ENCODE peak calls at places on chromosomes 16 and 17, in six cellular contexts. S is cardiac fibroblast; J is fibroblast of mammary gland; M is CD8-positive, alpha-beta T cell; L is AG04450; T is mesendoderm. K is an unnamed sample.

GRCh38 chr16:86363057-86363490 is 147.3 kb upstream of the FOXF1 start:
- DNase-seq in S (peak), J (peak), M (no peak), L (peak), T (peak), K (peak)

GRCh38 chr17:42536048-42536371 is at the start of gene NAGLU:
- DNase-seq in S (peak), J (peak), M (peak), L (no peak), T (peak), K (peak)

GRCh38 chr16:14564881-14565687 is 65.0 kb downstream of the PARN start:
- DNase-seq in S (peak), J (peak), M (no peak), L (no peak), T (no peak), K (peak)

GRCh38 chr17:55524440-55525220 is 13.4 kb upstream of the SMIM36 start:
- DNase-seq in S (no peak), J (no peak), M (no peak), L (no peak), T (no peak), K (no peak)

GRCh38 chr16:48426244-48427135 is 41.3 kb upstream of the SIAH1 start:
- DNase-seq in S (peak), J (peak), M (no peak), L (no peak), T (no peak), K (no peak)

GRCh38 chr17:46876353-46876887 is 25.0 kb downstream of the WNT9B start:
- DNase-seq in S (no peak), J (no peak), M (no peak), L (no peak), T (peak), K (peak)

GRCh38 chr17:64155751-64156544 is 26.0 kb upstream of the ERN1 start:
- DNase-seq in S (peak), J (peak), M (no peak), L (no peak), T (no peak), K (no peak)

GRCh38 chr17:46732133-46732532 is 86.4 kb downstream of the WNT3 start:
- DNase-seq in S (no peak), J (no peak), M (no peak), L (no peak), T (no peak), K (no peak)

GRCh38 chr16:11599579-11599978 is 12.9 kb upstream of the LITAF start:
- DNase-seq in S (no peak), J (no peak), M (no peak), L (no peak), T (no peak), K (no peak)

GRCh38 chr17:48393271-48393670 is 36.7 kb downstream of the SKAP1 start:
- DNase-seq in S (no peak), J (no peak), M (no peak), L (no peak), T (no peak), K (no peak)

DNA sequence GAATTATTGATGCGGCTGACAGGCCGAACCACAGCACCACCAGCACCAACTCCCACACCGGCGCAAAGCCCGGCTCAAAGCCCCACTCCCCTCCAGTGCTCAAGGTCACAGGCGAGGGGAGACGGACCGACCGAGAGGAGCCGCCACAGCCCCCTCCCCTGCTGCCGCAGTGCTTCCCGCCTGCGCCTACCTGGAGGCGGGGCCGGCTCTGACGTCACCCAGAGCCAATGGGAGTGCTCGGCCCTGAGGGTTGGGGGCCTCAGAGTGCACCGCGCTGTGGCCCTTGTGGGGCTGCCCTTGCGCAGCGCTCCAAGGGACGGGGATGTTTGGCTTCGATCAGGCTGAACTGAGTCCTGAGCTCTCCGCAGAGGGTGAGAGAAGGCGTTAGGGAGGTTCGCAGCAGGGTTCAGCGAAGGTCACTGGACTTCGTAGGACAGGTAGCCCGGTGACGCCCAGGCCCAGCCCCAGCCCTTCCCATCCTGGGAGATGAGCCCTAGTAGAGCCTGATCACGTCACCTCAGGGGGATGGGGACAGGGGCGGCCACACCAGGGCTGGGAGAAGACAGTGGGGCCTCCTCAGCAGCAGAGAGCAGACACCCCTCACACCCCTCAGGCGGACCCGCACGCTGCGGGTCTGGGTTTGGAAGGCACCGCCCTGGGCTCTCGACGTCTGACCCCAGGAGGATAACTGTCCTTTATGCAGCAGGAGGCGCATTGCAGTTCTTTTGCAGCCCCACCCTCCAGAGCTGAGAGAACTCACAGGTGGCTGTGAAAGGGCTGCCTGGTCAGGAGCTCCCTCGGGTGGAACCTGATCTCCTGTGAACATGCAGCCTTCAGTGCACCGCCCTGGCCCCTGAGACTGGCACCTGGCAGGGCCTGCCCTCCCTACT is 1.5 kb downstream of the NDRG4 start:
- DNase-seq in S (no peak), J (no peak), M (no peak), L (no peak), T (peak), K (no peak)
- H3K4me3 ChIP-seq in S (peak), J (no peak), M (peak), L (peak), T (peak), K (peak)

DNA sequence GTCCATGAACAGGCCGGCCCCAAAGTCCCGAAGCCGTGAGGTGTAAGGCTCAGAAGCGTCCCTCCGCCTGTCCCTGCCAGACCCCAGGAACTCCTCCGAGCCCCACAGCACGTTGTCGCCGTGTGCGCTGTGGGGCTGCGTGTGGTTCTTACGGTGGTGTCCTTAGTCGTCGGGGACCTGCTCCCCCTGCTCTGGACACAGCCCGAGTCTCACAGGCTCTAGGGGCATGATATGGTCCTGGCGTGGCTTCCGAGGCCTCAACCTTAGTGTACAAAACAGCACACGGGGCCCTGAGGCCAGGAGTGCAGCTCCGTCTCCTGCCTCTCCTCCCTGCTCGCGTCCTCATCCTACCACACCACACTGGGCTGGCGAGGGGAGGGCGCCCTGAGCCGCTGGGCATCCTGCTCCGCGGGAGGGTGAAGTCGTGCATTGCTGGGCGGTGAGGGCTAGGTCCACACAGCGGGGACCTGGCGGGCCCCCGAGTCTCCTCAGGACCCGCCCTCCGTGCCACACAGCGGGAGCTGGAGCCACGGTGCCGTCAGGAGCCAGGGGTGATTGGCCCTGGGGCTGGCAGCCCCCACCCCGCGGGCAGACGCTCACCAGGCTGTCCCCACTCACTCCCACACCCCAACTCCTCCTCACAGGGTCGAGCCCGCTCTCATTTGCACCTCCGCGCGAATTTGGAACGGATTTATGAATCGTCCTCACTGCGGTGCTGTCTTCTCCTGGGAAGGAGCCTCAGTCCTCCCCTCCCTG is 1.1 kb upstream of the MAFG start:
- DNase-seq in S (no peak), J (no peak), M (no peak), L (no peak), T (peak), K (no peak)
- H3K4me3 ChIP-seq in S (peak), J (peak), M (peak), L (peak), T (peak), K (peak)

DNA sequence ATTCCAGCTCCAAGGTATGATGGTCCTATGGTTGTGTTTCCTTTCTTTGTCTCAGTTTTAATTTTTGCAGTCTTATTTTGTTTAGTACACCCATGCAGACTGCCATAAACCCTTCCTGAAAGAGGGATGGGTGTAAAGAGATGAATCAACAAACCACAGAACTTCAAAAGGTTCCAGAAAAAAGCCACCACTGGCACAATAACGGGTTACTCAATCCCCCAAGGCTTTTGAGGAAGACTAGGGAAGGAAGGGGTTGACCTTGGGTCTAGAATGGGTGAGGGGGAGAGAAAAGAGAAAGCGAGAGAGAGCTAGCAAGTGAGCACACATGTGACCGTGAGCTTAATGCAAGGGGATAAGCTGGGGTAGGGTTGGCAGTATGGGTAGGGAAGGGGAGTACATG is 168.1 kb downstream of the XYLT1 start:
- DNase-seq in S (no peak), J (peak), M (no peak), L (no peak), T (no peak), K (no peak)
- H3K4me3 ChIP-seq in S (no peak), J (no peak), M (no peak), L (no peak), T (no peak), K (no peak)

DNA sequence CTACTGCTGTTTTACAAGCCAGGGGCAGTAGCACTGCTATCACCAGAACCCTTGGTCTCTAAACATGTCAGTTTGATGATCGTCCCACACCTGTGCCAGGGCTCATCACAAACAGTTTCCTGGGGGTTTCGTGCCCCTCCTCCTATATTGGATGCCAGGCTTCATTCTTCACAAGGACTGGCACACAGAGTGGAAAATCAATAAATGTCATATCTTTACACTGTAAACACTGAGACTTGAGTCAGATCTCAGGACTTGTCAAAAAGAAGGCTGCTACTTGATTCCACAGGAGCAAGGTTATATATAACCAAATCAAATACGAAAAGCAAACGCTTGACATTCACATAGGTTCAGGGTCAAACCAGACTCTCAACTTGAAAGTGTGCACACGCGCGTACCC is 39.3 kb upstream of the CLEC18B start:
- DNase-seq in S (no peak), J (no peak), M (no peak), L (no peak), T (no peak), K (no peak)
- H3K4me3 ChIP-seq in S (no peak), J (no peak), M (no peak), L (no peak), T (no peak), K (no peak)

GRCh38 chr17:74972107-74972972 is at the start of gene HID1:
- DNase-seq in S (no peak), J (no peak), M (peak), L (no peak), T (peak), K (peak)

GRCh38 chr17:74970395-74970794 is 2.2 kb downstream of the HID1 start:
- DNase-seq in S (no peak), J (no peak), M (no peak), L (no peak), T (no peak), K (no peak)

GRCh38 chr17:74972973-74973328 is 392 bp upstream of the HID1 start:
- DNase-seq in S (no peak), J (no peak), M (no peak), L (no peak), T (no peak), K (no peak)

GRCh38 chr17:74971842-74972106 is 785 bp downstream of the HID1 start:
- DNase-seq in S (no peak), J (no peak), M (no peak), L (no peak), T (no peak), K (no peak)

GRCh38 chr17:74971069-74971841 is 1.3 kb downstream of the HID1 start:
- DNase-seq in S (no peak), J (no peak), M (no peak), L (no peak), T (no peak), K (no peak)
- H3K4me3 ChIP-seq in S (no peak), J (no peak), M (no peak), L (no peak), T (no peak), K (no peak)

GRCh38 chr17:15912416-15912955 is 32.4 kb upstream of the ADORA2B start:
- DNase-seq in S (no peak), J (no peak), M (no peak), L (no peak), T (no peak), K (no peak)
- H3K4me3 ChIP-seq in S (no peak), J (no peak), M (no peak), L (no peak), T (no peak), K (no peak)

DNA sequence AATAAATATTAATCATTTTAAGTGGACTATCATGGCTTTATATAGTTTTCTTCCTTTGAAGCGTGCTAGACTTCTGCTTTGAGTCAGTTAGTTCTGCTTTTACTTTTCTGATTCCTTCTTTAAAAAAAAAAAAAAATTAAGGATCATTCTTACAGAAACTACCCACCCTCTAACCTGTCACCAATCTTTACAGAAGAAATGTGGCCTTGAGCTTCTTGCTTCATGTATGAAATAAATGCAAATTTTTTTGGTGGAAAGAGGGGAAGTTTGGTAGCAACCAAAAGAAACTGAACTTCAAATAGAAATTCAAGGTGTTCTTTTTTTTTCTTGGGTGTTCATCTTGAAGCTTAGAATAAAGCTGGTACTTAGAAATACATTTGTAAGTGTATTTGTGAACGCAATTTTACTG is 2.2 kb downstream of the EVI2A start:
- DNase-seq in S (no peak), J (no peak), M (no peak), L (no peak), T (no peak), K (no peak)
- H3K4me3 ChIP-seq in S (no peak), J (no peak), M (peak), L (no peak), T (no peak), K (no peak)

GRCh38 chr16:84367297-84367680 is 1.0 kb upstream of the ATP2C2 start:
- DNase-seq in S (no peak), J (no peak), M (no peak), L (no peak), T (no peak), K (no peak)

GRCh38 chr16:84367750-84368320 is 503 bp upstream of the ATP2C2 start:
- DNase-seq in S (no peak), J (no peak), M (no peak), L (no peak), T (no peak), K (no peak)

GRCh38 chr16:84369105-84369504 is 767 bp downstream of the ATP2C2 start:
- DNase-seq in S (no peak), J (no peak), M (no peak), L (no peak), T (no peak), K (no peak)

GRCh38 chr16:84369938-84370627 is 1.7 kb downstream of the ATP2C2 start:
- DNase-seq in S (no peak), J (no peak), M (no peak), L (no peak), T (peak), K (peak)

GRCh38 chr16:84368327-84368996 is at the start of gene ATP2C2:
- DNase-seq in S (no peak), J (no peak), M (no peak), L (no peak), T (peak), K (no peak)
- H3K4me3 ChIP-seq in S (no peak), J (no peak), M (no peak), L (no peak), T (peak), K (peak)

GRCh38 chr17:45306094-45306493 is 10.7 kb downstream of the MAP3K14 start:
- DNase-seq in S (no peak), J (no peak), M (no peak), L (no peak), T (no peak), K (no peak)
- H3K4me3 ChIP-seq in S (no peak), J (no peak), M (no peak), L (no peak), T (no peak), K (no peak)

K was measured in bronchial epithelial cell.